ENCODE peak calls at places on chromosomes 6 and 20, in four cellular contexts. M is cardiac fibroblast, S is astrocyte of the spinal cord, N is tibial artery. J is an unnamed sample.
A peak's percentile ranks its signal among the peaks of the same experiment; 100 is the strongest.

GRCh38 chr20:1754306-1754705 is 96.7 kb upstream of the SIRPG start:
- DNase-seq in M (no peak), S (no peak), N (no peak), J (no peak)

GRCh38 chr6:148435386-148435785 is 92.7 kb downstream of the SASH1 start:
- DNase-seq in N (no peak), M (peak; percentile 60), S (no peak), J (peak; percentile 50)

GRCh38 chr20:62624325-62624690 is 18.0 kb upstream of the SLCO4A1 start:
- DNase-seq in S (no peak), N (no peak), M (no peak), J (no peak)

GRCh38 chr6:155274533-155274932 is 10.7 kb downstream of the CLDN20 start:
- DNase-seq in N (no peak), S (peak; percentile 56), M (peak; percentile 73), J (peak; percentile 41)

GRCh38 chr20:1803216-1804128 is 91.7 kb upstream of the SIRPA start:
- DNase-seq in M (peak; percentile 65), N (peak; percentile 58), S (peak; percentile 57), J (peak; percentile 44)

GRCh38 chr20:47274449-47275108 is 81.9 kb downstream of the ZMYND8 start:
- DNase-seq in N (no peak), S (peak; percentile 97), M (peak; percentile 98), J (peak; percentile 90)

GRCh38 chr6:95071464-95071863 is 505.9 kb upstream of the MANEA start:
- DNase-seq in M (no peak), N (no peak), S (no peak), J (no peak)

GRCh38 chr6:111552241-111552744 is 53.4 kb downstream of the TRAF3IP2 start:
- DNase-seq in N (peak; percentile 75), M (peak; percentile 95), S (peak; percentile 94), J (peak; percentile 96)

GRCh38 chr20:44835661-44836221 is 25.4 kb upstream of the RIMS4 start:
- DNase-seq in N (no peak), S (no peak), M (no peak), J (no peak)

GRCh38 chr6:168713013-168713412 is 272.0 kb downstream of the SMOC2 start:
- DNase-seq in S (no peak), M (no peak), N (no peak), J (no peak)

GRCh38 chr6:159307246-159307790 is 138.1 kb downstream of the FNDC1 start:
- DNase-seq in S (no peak), N (no peak), M (no peak), J (no peak)

GRCh38 chr6:17703256-17703694 is 3.5 kb downstream of the NUP153 start:
- DNase-seq in N (peak; percentile 21), S (peak; percentile 68), M (peak; percentile 95), J (peak; percentile 70)

GRCh38 chr20:23223908-23224307 is 126.7 kb upstream of the NXT1 start:
- DNase-seq in M (no peak), S (no peak), N (no peak), J (no peak)

GRCh38 chr6:156971153-156971882 is 194.1 kb downstream of the ARID1B start:
- DNase-seq in S (no peak), N (no peak), M (no peak), J (no peak)

GRCh38 chr6:139375239-139376053 is 998 bp upstream of the CITED2 start:
- DNase-seq in S (peak; percentile 98), N (peak; percentile 90), M (peak; percentile 98), J (peak; percentile 99)

GRCh38 chr6:133764011-133764812 is 124.7 kb upstream of the TCF21 start:
- DNase-seq in N (no peak), S (peak; percentile 63), M (peak; percentile 82), J (peak; percentile 75)

GRCh38 chr6:11700118-11700718 is 78.4 kb downstream of the ADTRP start:
- DNase-seq in S (peak; percentile 76), M (peak; percentile 80), N (no peak), J (peak; percentile 70)

GRCh38 chr20:49751397-49751735 is 37.7 kb upstream of the B4GALT5 start:
- DNase-seq in M (no peak), N (no peak), S (no peak), J (no peak)

GRCh38 chr6:12548526-12548925 is 168.0 kb upstream of the PHACTR1 start:
- DNase-seq in N (no peak), S (peak; percentile 78), M (peak; percentile 74), J (peak; percentile 28)

GRCh38 chr6:89355511-89356185 is 3.1 kb upstream of the UBE2J1 start:
- DNase-seq in M (no peak), N (no peak), S (no peak), J (no peak)

GRCh38 chr20:17849111-17849900 is 119.3 kb downstream of the SNX5 start:
- DNase-seq in S (no peak), N (peak; percentile 14), M (no peak), J (no peak)

GRCh38 chr20:35196313-35196712 is 24.4 kb downstream of the PROCR start:
- DNase-seq in M (no peak), N (no peak), S (no peak), J (no peak)

GRCh38 chr6:137452331-137452894 is 41.8 kb downstream of the OLIG3 start:
- DNase-seq in M (peak; percentile 12), S (peak; percentile 14), N (no peak), J (peak; percentile 26)

GRCh38 chr20:56368351-56369134 is 9.8 kb downstream of the FAM210B start:
- DNase-seq in N (no peak), M (peak; percentile 23), S (no peak), J (no peak)

GRCh38 chr6:56689663-56690062 is 47.0 kb upstream of the DST start:
- DNase-seq in N (no peak), M (no peak), S (no peak), J (no peak)
- H3K4me3 ChIP-seq in N (no peak overlapping the region), M (no peak overlapping the region), S (no peak overlapping the region), J (peak overlapping the region; percentile 29)

GRCh38 chr6:108798672-108799355 is 49.4 kb upstream of the ARMC2 start:
- DNase-seq in N (peak; percentile 34), M (no peak), S (no peak), J (no peak)

GRCh38 chr6:108799791-108800190 is 48.4 kb upstream of the ARMC2 start:
- DNase-seq in S (no peak), M (no peak), N (no peak), J (no peak)

GRCh38 chr6:108799356-108799720 is 48.9 kb upstream of the ARMC2 start:
- DNase-seq in M (no peak), S (no peak), N (no peak), J (no peak)

GRCh38 chr6:108796875-108797274 is 51.3 kb upstream of the ARMC2 start:
- DNase-seq in S (no peak), N (no peak), M (no peak), J (no peak)

DNA sequence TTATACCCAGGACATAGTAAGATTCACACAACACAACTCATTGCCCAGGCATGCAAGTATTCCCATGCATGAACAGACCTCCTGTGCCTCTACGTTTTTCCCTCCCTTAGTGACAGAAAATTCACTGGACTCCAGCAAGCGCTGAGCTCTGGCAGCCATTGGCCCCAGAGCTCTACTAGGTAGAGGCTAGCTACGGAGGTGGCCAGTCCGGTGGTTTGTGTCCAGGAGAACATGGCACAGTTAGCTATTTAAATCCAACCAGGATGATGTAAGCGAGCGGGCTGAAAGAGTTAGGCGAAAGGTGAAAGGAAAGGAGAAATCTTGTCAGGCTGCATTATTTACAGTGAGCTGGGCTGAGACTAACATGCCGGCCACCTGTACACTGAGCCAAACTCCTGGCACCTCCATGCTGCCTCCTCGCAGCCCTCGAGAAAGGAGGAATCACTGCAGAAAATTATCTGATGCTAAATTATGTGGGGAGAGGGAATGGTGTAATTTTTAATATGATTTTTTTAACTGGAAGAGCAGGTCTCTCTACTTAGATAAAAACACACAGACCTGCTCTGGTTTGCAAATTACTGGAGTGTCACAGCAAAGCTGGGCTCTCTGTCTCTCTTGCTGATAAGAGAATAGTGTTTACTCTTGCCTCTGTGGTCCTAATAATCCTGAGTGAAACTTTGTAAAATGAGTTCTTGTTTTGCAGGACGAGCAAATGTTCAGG is 50.1 kb upstream of the ARMC2 start:
- DNase-seq in N (no peak), M (no peak), S (no peak), J (no peak)
- H3K4me3 ChIP-seq in N (no peak overlapping the region), M (no peak overlapping the region), S (no peak overlapping the region), J (no peak overlapping the region)

DNA sequence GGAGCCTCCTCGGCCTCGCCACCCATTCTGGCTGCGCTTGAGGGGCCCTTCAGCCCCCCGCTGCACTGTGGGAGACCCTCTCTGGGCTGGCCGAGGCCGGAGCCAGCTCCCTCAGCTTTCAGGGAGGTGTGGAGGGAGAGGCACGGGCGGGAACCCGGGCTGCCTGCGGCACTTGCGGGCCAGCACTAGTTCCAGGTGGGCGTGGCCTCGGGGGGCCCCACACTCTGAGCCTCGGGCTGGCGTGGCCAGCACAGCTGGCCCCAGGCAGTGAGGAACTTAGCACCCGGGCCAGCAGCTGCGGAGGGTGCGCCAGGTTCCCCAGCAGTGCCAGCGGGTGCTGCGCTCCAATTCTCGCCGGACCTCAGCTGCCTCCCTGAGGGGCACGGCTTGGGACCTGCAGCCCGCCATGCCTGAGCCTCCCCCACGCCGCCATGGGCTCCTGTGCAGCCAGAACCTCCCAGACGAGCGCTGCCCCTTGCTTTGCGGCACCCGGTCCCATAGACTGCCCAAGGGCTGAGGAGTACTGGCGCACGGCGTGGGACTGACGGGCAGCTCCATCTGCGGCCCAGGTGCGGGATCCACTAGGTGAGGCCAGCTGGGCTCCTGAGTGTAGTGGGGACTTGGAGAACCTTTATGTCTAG is 6.5 kb downstream of the MUC22 start:
- DNase-seq in N (no peak), S (no peak), M (no peak), J (no peak)
- H3K4me3 ChIP-seq in N (no peak overlapping the region), S (no peak overlapping the region), M (no peak overlapping the region), J (no peak overlapping the region)

DNA sequence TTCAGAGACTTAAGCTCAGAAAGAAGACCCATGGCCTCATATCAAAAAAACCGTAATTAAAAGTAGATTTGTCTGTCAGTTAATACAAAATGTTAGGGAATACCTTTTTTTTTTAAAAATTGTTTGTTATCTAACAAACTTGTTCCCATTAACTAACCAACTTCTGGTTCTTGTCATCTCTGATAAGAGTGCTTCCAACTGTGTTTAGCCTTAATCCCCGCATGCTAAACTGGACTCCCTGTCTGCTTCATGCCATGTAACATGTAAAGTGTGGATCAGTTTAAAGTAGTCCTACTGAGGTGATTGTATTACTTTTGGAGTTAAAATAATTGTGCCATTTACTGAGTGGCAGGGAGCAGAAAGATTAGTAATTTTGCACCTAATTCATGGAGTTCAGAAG is 6.3 kb downstream of the JARID2 start:
- DNase-seq in S (no peak), N (no peak), M (no peak), J (no peak)
- H3K4me3 ChIP-seq in S (no peak overlapping the region), N (no peak overlapping the region), M (no peak overlapping the region), J (no peak overlapping the region)

GRCh38 chr6:121848523-121849255 is 413.2 kb downstream of the GJA1 start:
- DNase-seq in S (peak; percentile 62), N (no peak), M (peak; percentile 33), J (no peak)
- H3K4me3 ChIP-seq in S (no peak overlapping the region), N (no peak overlapping the region), M (no peak overlapping the region), J (no peak overlapping the region)

DNA sequence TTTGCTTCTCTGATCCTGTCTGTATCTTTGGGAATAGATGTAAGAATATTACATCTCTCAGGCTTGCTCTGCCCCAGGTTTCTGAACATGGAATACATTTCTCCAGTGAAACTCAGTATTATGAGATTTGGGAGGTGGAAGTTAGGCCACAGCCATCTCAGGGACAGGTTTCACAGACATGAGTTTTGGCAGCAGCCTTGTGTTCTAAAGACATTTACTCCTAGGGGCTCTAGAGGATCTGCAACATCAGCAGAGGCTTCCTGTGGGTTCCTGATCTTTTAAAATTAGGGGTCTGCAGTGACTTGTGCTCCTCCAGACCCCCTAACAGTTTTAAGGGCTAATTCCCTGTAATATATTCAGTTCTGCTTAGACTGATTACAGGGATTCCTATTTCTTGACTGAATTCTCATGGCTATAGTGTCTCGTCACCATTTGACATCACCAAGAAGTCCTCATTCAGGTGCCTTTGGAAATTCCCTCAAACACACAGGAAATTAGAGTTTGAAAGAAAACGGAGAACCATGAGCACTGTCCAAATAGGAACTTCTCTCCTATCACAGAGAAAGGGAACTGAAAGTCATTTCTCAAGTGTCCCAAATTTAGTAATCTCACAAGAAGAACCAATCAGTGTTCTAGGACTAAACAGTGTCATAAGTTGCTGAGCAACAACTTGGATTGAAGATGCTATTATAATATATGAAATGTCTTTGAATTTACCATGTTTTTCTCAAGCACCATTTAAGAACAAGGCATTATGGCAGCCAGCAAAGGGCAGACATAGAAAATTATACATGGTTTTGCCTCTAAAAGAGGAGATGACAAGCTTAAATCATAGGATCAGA is 2.5 kb upstream of the HLA-DRA start:
- DNase-seq in S (no peak), N (no peak), M (peak; percentile 41), J (peak; percentile 8)
- H3K4me3 ChIP-seq in S (no peak overlapping the region), N (no peak overlapping the region), M (no peak overlapping the region), J (no peak overlapping the region)